ENCODE peak calls at places on chromosomes 7 and 10, in five cellular contexts. U is CD8-positive, alpha-beta T cell; X is heart right ventricle; G is keratinocyte; D is Panc1. P is an unnamed sample. For H3K9me3 and H3K27me3, the result is how much of the 10 kb centered on the place peaks cover.

GRCh38 chr10:63083904-63084689 is 49.0 kb upstream of the NRBF2 start:
- DNase-seq in D (peak), X (peak), U (peak), G (no peak), P (peak)

GRCh38 chr7:106668853-106669539 is 8.0 kb upstream of the CCDC71L start:
- DNase-seq in D (no peak), U (no peak), G (no peak), X (no peak), P (no peak)

GRCh38 chr7:40720401-40720800 is 585.6 kb downstream of the SUGCT start:
- DNase-seq in D (no peak), U (no peak), X (no peak), G (no peak), P (no peak)

GRCh38 chr7:27409776-27410175 is 167.2 kb downstream of the EVX1 start:
- DNase-seq in X (no peak), U (no peak), G (no peak), D (no peak), P (no peak)

GRCh38 chr10:3008518-3009195 is 58.7 kb upstream of the PFKP start:
- DNase-seq in D (no peak), X (no peak), U (no peak), G (no peak), P (no peak)

GRCh38 chr7:44549457-44549856 is 8.3 kb upstream of the NPC1L1 start:
- DNase-seq in X (no peak), D (no peak), U (no peak), G (no peak), P (no peak)

GRCh38 chr7:92589056-92589455 is 1.1 kb downstream of the FAM133B start:
- DNase-seq in G (no peak), D (no peak), X (no peak), U (no peak), P (no peak)

GRCh38 chr7:87330942-87331341 is 14.5 kb upstream of the CROT start:
- DNase-seq in G (no peak), D (no peak), X (no peak), U (no peak), P (no peak)

GRCh38 chr7:64999165-65000004 is 7.1 kb downstream of the ERV3-1 start:
- DNase-seq in G (no peak), U (no peak), D (no peak), X (no peak), P (no peak)

GRCh38 chr10:33334170-33334838 is at the start of gene NRP1:
- DNase-seq in U (no peak), X (peak), G (no peak), D (no peak), P (no peak)

GRCh38 chr10:125824736-125825135 is 1.4 kb downstream of the BCCIP start:
- DNase-seq in D (no peak), G (no peak), X (no peak), U (no peak), P (no peak)

GRCh38 chr7:29839302-29839701 is 33.0 kb downstream of the WIPF3 start:
- DNase-seq in D (no peak), U (no peak), X (peak), G (no peak), P (peak)

GRCh38 chr10:84334806-84335205 is 6.4 kb downstream of the CCSER2 start:
- DNase-seq in U (no peak), G (no peak), D (no peak), X (no peak), P (no peak)

GRCh38 chr10:129380279-129380678 is 86.8 kb upstream of the MGMT start:
- DNase-seq in U (no peak), D (no peak), G (no peak), X (no peak), P (no peak)

GRCh38 chr10:28569506-28570159 is 36.7 kb downstream of the WAC start:
- DNase-seq in U (no peak), X (no peak), G (no peak), D (no peak), P (peak)

GRCh38 chr10:4069491-4069890 is 284.5 kb upstream of the KLF6 start:
- DNase-seq in X (no peak), D (no peak), U (no peak), G (peak), P (peak)

GRCh38 chr7:153934048-153934447 is 118.2 kb upstream of the DPP6 start:
- DNase-seq in G (no peak), D (no peak), X (no peak), U (no peak), P (no peak)

GRCh38 chr7:153930681-153931080 is 121.5 kb upstream of the DPP6 start:
- DNase-seq in D (no peak), U (no peak), G (no peak), X (no peak), P (no peak)

GRCh38 chr7:153939654-153940053 is 112.5 kb upstream of the DPP6 start:
- DNase-seq in U (no peak), D (no peak), X (no peak), G (no peak), P (no peak)

GRCh38 chr7:153939177-153939576 is 113.0 kb upstream of the DPP6 start:
- DNase-seq in X (no peak), G (no peak), U (no peak), D (no peak), P (no peak)

GRCh38 chr7:153934629-153935028 is 117.6 kb upstream of the DPP6 start:
- DNase-seq in X (no peak), U (no peak), D (no peak), G (no peak), P (no peak)
- H3K9me3 ChIP-seq in X (under half), U (under half), D (under half), G (under half), P (under half)

DNA sequence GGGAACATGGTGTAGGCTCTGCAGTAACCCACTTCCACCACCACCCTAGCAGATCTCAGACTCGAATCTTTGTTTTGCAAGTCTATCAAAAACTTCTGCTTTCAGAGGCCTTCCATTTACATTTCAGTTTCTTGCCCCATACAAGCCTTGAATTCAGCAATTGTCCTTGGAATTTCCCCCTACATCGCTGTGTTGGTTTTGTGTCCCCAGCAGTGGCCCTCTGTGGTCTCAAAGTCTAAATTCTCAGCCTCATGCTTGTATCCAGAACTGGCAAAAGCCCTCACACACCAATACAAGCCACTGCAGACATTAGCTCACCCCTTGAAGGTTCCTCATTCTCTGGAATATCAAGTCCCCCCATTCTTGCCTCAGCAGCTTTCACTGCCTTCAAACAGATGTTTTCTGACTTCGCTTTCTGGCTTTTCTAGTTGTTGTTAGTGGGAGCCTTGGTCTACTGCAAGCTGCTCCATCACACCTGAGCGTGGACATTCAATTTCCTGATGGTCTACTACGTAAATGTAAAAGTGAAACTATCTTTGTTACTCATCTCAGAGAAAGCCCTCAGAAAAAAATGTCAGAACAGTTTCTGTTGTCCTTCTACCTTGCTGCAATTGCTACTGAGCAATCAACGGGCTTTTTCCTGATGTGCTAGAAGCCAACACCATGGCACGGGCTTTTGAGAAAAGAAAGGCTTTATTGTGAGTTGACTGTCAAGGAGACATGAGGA is 1.8 kb upstream of the NUB1 start:
- DNase-seq in D (no peak), G (no peak), U (no peak), X (no peak), P (no peak)
- H3K4me3 ChIP-seq in D (no peak), G (no peak), U (no peak), X (no peak), P (no peak)

DNA sequence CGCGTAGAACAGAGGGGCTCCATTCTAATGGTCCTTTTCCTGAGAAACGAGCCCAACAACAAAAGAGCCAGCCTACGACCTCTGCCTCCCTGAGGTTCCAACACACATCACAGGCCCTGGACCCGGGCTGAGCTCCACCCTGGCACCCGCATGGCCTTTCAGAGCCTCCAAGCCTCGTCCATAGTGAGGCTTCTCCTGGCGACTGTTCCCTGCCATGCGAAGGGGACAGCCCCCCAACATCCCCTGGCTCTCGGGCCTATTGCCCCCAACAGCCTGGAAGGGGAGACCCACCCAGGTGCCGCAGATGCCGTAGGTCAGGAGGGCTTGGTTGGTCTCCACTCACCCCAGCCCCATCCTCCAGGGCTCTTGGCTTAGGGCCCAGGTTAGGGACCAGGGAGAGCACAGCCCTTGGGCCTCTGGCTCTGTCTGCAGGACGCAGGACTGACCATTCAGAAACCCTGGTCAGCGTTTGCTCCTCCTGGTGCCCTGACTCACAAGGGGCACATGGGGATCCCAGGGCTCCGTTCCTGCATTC is 91.5 kb downstream of the TCERG1L start:
- DNase-seq in U (no peak), X (no peak), D (no peak), G (no peak), P (no peak)
- H3K27me3 ChIP-seq in U (under half), X (under half), D (under half), G (under half), P (under half)

DNA sequence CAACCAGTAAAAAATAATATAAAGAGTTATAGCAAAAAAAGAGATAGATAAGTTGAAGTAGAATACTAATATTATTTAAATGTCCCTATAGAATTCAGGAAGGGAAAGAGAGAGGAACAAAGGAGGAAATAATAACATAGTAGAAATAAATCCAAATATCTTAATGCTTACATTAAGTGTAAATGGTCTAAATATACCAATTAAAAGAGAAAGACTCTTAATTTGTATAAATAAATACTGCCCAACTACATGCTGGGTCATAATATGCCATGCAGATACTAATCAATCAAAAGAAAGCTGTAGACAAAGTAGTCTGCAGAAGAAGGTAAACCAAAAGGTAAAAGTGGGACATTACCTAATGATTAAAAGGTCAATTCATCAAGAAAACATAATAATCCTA is 43.3 kb upstream of the VIPR2 start:
- DNase-seq in U (no peak), D (no peak), G (no peak), X (no peak), P (no peak)
- H3K9me3 ChIP-seq in U (under half), D (under half), G (under half), X (under half), P (under half)

GRCh38 chr7:73424486-73424885 is 9.1 kb upstream of the FZD9 start:
- DNase-seq in G (no peak), X (no peak), U (no peak), D (no peak), P (no peak)
- H3K4me3 ChIP-seq in G (no peak), X (no peak), U (no peak), D (no peak), P (no peak)

P was measured in AG04450.